ENCODE peak calls at places on chromosomes 5 and 9, in eight cellular contexts. One of them, this sample, is unnamed.

GRCh38 chr9:87464110-87464991 is 33.3 kb upstream of the DAPK1 start:
- DNase-seq in hepatocyte: no peak
- DNase-seq in AG08395: peak; percentile 57
- DNase-seq in naive thymus-derived CD8-positive, alpha-beta T cell: no peak
- DNase-seq in SW 1271: no peak
- DNase-seq in cardiac fibroblast: peak; percentile 15
- DNase-seq in retina: no peak
- DNase-seq in epithelial cell of proximal tubule: peak; percentile 12
- DNase-seq in this sample: no peak

GRCh38 chr5:140926211-140926902 is at the start of gene PCDHAC1:
- DNase-seq in hepatocyte: peak; percentile 96
- DNase-seq in AG08395: peak; percentile 49
- DNase-seq in naive thymus-derived CD8-positive, alpha-beta T cell: peak; percentile 13
- DNase-seq in SW 1271: peak; percentile 90
- DNase-seq in cardiac fibroblast: peak; percentile 58
- DNase-seq in retina: peak; percentile 98
- DNase-seq in epithelial cell of proximal tubule: no peak
- DNase-seq in this sample: peak; percentile 87

GRCh38 chr5:176473335-176474006 is 25.3 kb downstream of the FAF2 start:
- DNase-seq in hepatocyte: no peak
- DNase-seq in AG08395: no peak
- DNase-seq in naive thymus-derived CD8-positive, alpha-beta T cell: no peak
- DNase-seq in SW 1271: no peak
- DNase-seq in cardiac fibroblast: peak; percentile 27
- DNase-seq in retina: no peak
- DNase-seq in epithelial cell of proximal tubule: no peak
- DNase-seq in this sample: no peak

GRCh38 chr9:78294290-78295176 is 2.4 kb upstream of the PSAT1 start:
- DNase-seq in hepatocyte: no peak
- DNase-seq in AG08395: no peak
- DNase-seq in naive thymus-derived CD8-positive, alpha-beta T cell: no peak
- DNase-seq in SW 1271: no peak
- DNase-seq in cardiac fibroblast: no peak
- DNase-seq in retina: no peak
- DNase-seq in epithelial cell of proximal tubule: no peak
- DNase-seq in this sample: no peak

GRCh38 chr9:125655691-125656410 is 51.2 kb downstream of the MAPKAP1 start:
- DNase-seq in hepatocyte: no peak
- DNase-seq in AG08395: no peak
- DNase-seq in naive thymus-derived CD8-positive, alpha-beta T cell: no peak
- DNase-seq in SW 1271: peak; percentile 39
- DNase-seq in cardiac fibroblast: peak; percentile 30
- DNase-seq in retina: no peak
- DNase-seq in epithelial cell of proximal tubule: no peak
- DNase-seq in this sample: no peak

GRCh38 chr5:140587495-140587894 is 22.9 kb downstream of the SLC35A4 start:
- DNase-seq in hepatocyte: no peak
- DNase-seq in AG08395: no peak
- DNase-seq in naive thymus-derived CD8-positive, alpha-beta T cell: no peak
- DNase-seq in SW 1271: no peak
- DNase-seq in cardiac fibroblast: no peak
- DNase-seq in retina: no peak
- DNase-seq in epithelial cell of proximal tubule: no peak
- DNase-seq in this sample: no peak

GRCh38 chr5:7878381-7878873 is 9.5 kb downstream of the MTRR start:
- DNase-seq in hepatocyte: no peak
- DNase-seq in AG08395: peak; percentile 15
- DNase-seq in naive thymus-derived CD8-positive, alpha-beta T cell: no peak
- DNase-seq in SW 1271: no peak
- DNase-seq in cardiac fibroblast: peak; percentile 66
- DNase-seq in retina: no peak
- DNase-seq in epithelial cell of proximal tubule: no peak
- DNase-seq in this sample: no peak

GRCh38 chr9:104682642-104683041 is 11.7 kb upstream of the OR13D1 start:
- DNase-seq in hepatocyte: peak; percentile 61
- DNase-seq in AG08395: peak; percentile 27
- DNase-seq in naive thymus-derived CD8-positive, alpha-beta T cell: peak; percentile 1
- DNase-seq in SW 1271: peak; percentile 77
- DNase-seq in cardiac fibroblast: peak; percentile 78
- DNase-seq in retina: peak; percentile 61
- DNase-seq in epithelial cell of proximal tubule: peak; percentile 22
- DNase-seq in this sample: no peak

GRCh38 chr9:90965141-90965910 is 163.7 kb downstream of the SYK start:
- DNase-seq in hepatocyte: no peak
- DNase-seq in AG08395: no peak
- DNase-seq in naive thymus-derived CD8-positive, alpha-beta T cell: no peak
- DNase-seq in SW 1271: no peak
- DNase-seq in cardiac fibroblast: no peak
- DNase-seq in retina: no peak
- DNase-seq in epithelial cell of proximal tubule: no peak
- DNase-seq in this sample: no peak

GRCh38 chr5:132662925-132663770 is 5.2 kb downstream of the IL13 start:
- DNase-seq in hepatocyte: peak; percentile 37
- DNase-seq in AG08395: no peak
- DNase-seq in naive thymus-derived CD8-positive, alpha-beta T cell: no peak
- DNase-seq in SW 1271: no peak
- DNase-seq in cardiac fibroblast: peak; percentile 37
- DNase-seq in retina: no peak
- DNase-seq in epithelial cell of proximal tubule: no peak
- DNase-seq in this sample: no peak

GRCh38 chr9:87567047-87567446 is 69.4 kb downstream of the DAPK1 start:
- DNase-seq in hepatocyte: no peak
- DNase-seq in AG08395: peak; percentile 18
- DNase-seq in naive thymus-derived CD8-positive, alpha-beta T cell: no peak
- DNase-seq in SW 1271: no peak
- DNase-seq in cardiac fibroblast: no peak
- DNase-seq in retina: no peak
- DNase-seq in epithelial cell of proximal tubule: no peak
- DNase-seq in this sample: peak; percentile 50

GRCh38 chr5:99900302-99900811 is 634.8 kb upstream of the FAM174A start:
- DNase-seq in hepatocyte: no peak
- DNase-seq in AG08395: no peak
- DNase-seq in naive thymus-derived CD8-positive, alpha-beta T cell: no peak
- DNase-seq in SW 1271: peak; percentile 76
- DNase-seq in cardiac fibroblast: peak; percentile 18
- DNase-seq in retina: no peak
- DNase-seq in epithelial cell of proximal tubule: peak; percentile 60
- DNase-seq in this sample: no peak

GRCh38 chr9:134455951-134456739 is 129.9 kb downstream of the RXRA start:
- DNase-seq in hepatocyte: peak; percentile 91
- DNase-seq in AG08395: peak; percentile 95
- DNase-seq in naive thymus-derived CD8-positive, alpha-beta T cell: peak; percentile 87
- DNase-seq in SW 1271: peak; percentile 14
- DNase-seq in cardiac fibroblast: peak; percentile 99
- DNase-seq in retina: no peak
- DNase-seq in epithelial cell of proximal tubule: no peak
- DNase-seq in this sample: peak; percentile 83

This sample was measured in mucosa of gallbladder.